ENCODE peak calls at places on chromosomes 13 and 19, in five cellular contexts. One of them, this sample, is unnamed. For H3K4me1, the result is how much of the 10 kb centered on the place peaks cover.

GRCh38 chr19:13931582-13932378 is 6.4 kb downstream of the PODNL1 start:
- DNase-seq in adrenal gland: no peak
- DNase-seq in effector memory CD4-positive, alpha-beta T cell: no peak
- DNase-seq in ascending aorta: no peak
- DNase-seq in stomach: no peak
- DNase-seq in this sample: no peak

GRCh38 chr19:53865918-53866696 is 1.6 kb upstream of the MYADM start:
- DNase-seq in adrenal gland: peak
- DNase-seq in stomach: peak
- DNase-seq in ascending aorta: no peak
- DNase-seq in effector memory CD4-positive, alpha-beta T cell: peak
- DNase-seq in this sample: no peak

GRCh38 chr19:4969772-4970531 is 1.0 kb downstream of the KDM4B start:
- DNase-seq in ascending aorta: no peak
- DNase-seq in adrenal gland: peak
- DNase-seq in effector memory CD4-positive, alpha-beta T cell: no peak
- DNase-seq in stomach: no peak
- DNase-seq in this sample: peak

GRCh38 chr13:110520431-110521295 is 40.9 kb downstream of the RAB20 start:
- DNase-seq in adrenal gland: peak
- DNase-seq in stomach: peak
- DNase-seq in effector memory CD4-positive, alpha-beta T cell: no peak
- DNase-seq in ascending aorta: peak
- DNase-seq in this sample: no peak

GRCh38 chr19:2813235-2814160 is 6.2 kb upstream of the ZNF554 start:
- DNase-seq in stomach: no peak
- DNase-seq in effector memory CD4-positive, alpha-beta T cell: no peak
- DNase-seq in ascending aorta: no peak
- DNase-seq in adrenal gland: no peak
- DNase-seq in this sample: no peak

GRCh38 chr13:99282264-99283231 is 24.4 kb upstream of the GPR18 start:
- DNase-seq in stomach: no peak
- DNase-seq in effector memory CD4-positive, alpha-beta T cell: no peak
- DNase-seq in adrenal gland: no peak
- DNase-seq in ascending aorta: no peak
- DNase-seq in this sample: no peak

GRCh38 chr19:55443045-55443823 is at the start of gene SHISA7:
- DNase-seq in adrenal gland: no peak
- DNase-seq in stomach: no peak
- DNase-seq in effector memory CD4-positive, alpha-beta T cell: no peak
- DNase-seq in ascending aorta: no peak
- DNase-seq in this sample: no peak

GRCh38 chr19:30060872-30061556 is 119.0 kb downstream of the URI1 start:
- DNase-seq in adrenal gland: no peak
- DNase-seq in effector memory CD4-positive, alpha-beta T cell: no peak
- DNase-seq in stomach: no peak
- DNase-seq in ascending aorta: no peak
- DNase-seq in this sample: no peak

GRCh38 chr13:111325146-111325890 is 4.9 kb downstream of the TEX29 start:
- DNase-seq in stomach: no peak
- DNase-seq in ascending aorta: no peak
- DNase-seq in effector memory CD4-positive, alpha-beta T cell: no peak
- DNase-seq in adrenal gland: no peak
- DNase-seq in this sample: no peak

GRCh38 chr19:48752511-48753365 is at the start of gene FUT1:
- DNase-seq in effector memory CD4-positive, alpha-beta T cell: no peak
- DNase-seq in stomach: peak
- DNase-seq in ascending aorta: no peak
- DNase-seq in adrenal gland: peak
- DNase-seq in this sample: no peak

GRCh38 chr19:53621885-53622710 is 9.7 kb upstream of the DPRX start:
- DNase-seq in ascending aorta: no peak
- DNase-seq in adrenal gland: peak
- DNase-seq in stomach: no peak
- DNase-seq in effector memory CD4-positive, alpha-beta T cell: no peak
- DNase-seq in this sample: no peak

GRCh38 chr19:42281175-42282035 is 12.4 kb downstream of the CIC start:
- DNase-seq in adrenal gland: peak
- DNase-seq in effector memory CD4-positive, alpha-beta T cell: no peak
- DNase-seq in stomach: no peak
- DNase-seq in ascending aorta: no peak
- DNase-seq in this sample: no peak

GRCh38 chr13:91922969-91923592 is 524.7 kb downstream of the GPC5 start:
- DNase-seq in adrenal gland: no peak
- DNase-seq in stomach: no peak
- DNase-seq in effector memory CD4-positive, alpha-beta T cell: no peak
- DNase-seq in ascending aorta: no peak
- DNase-seq in this sample: no peak

GRCh38 chr13:87893982-87894527 is 222.9 kb downstream of the SLITRK5 start:
- DNase-seq in adrenal gland: no peak
- DNase-seq in stomach: no peak
- DNase-seq in effector memory CD4-positive, alpha-beta T cell: no peak
- DNase-seq in ascending aorta: no peak
- DNase-seq in this sample: no peak

GRCh38 chr13:27643334-27644158 is 21.9 kb downstream of the POLR1D start:
- DNase-seq in adrenal gland: no peak
- DNase-seq in stomach: no peak
- DNase-seq in effector memory CD4-positive, alpha-beta T cell: no peak
- DNase-seq in ascending aorta: no peak
- DNase-seq in this sample: no peak

GRCh38 chr19:19657397-19657783 is 6.1 kb downstream of the ATP13A1 start:
- DNase-seq in effector memory CD4-positive, alpha-beta T cell: no peak
- DNase-seq in stomach: no peak
- DNase-seq in ascending aorta: no peak
- DNase-seq in adrenal gland: no peak
- DNase-seq in this sample: no peak

DNA sequence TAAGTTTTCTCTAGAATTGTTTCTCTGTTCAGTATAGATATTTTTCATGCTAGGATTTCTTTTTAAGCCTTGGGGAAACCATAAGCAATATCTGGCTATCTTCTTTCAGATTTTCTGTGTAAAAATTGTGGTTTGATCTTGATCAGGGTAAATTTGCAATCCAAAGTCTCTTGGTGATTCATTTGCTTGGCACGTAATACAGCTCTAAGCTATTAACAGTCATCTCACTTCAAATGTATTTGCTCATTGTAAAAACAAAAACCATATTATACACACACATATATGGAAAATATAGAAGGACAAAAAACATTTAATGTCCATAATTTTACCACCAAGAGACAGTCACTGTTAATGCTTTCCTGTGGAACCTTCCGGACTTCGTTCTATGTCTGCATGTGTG is 191.0 kb downstream of the SHISA2 start:
- DNase-seq in adrenal gland: no peak
- DNase-seq in stomach: no peak
- DNase-seq in effector memory CD4-positive, alpha-beta T cell: no peak
- DNase-seq in ascending aorta: no peak
- DNase-seq in this sample: no peak
- H3K4me1 ChIP-seq in adrenal gland: under half
- H3K4me1 ChIP-seq in stomach: under half
- H3K4me1 ChIP-seq in effector memory CD4-positive, alpha-beta T cell: under half
- H3K4me1 ChIP-seq in ascending aorta: under half
- H3K4me1 ChIP-seq in this sample: under half

GRCh38 chr13:21054313-21054712 is 7.1 kb downstream of the LATS2 start:
- DNase-seq in ascending aorta: no peak
- DNase-seq in adrenal gland: no peak
- DNase-seq in stomach: no peak
- DNase-seq in effector memory CD4-positive, alpha-beta T cell: no peak
- DNase-seq in this sample: no peak
- H3K4me1 ChIP-seq in ascending aorta: under half
- H3K4me1 ChIP-seq in adrenal gland: under half
- H3K4me1 ChIP-seq in stomach: half or more
- H3K4me1 ChIP-seq in effector memory CD4-positive, alpha-beta T cell: under half
- H3K4me1 ChIP-seq in this sample: under half

GRCh38 chr13:48186722-48187121 is 46.3 kb upstream of the ITM2B start:
- DNase-seq in stomach: no peak
- DNase-seq in adrenal gland: no peak
- DNase-seq in ascending aorta: no peak
- DNase-seq in effector memory CD4-positive, alpha-beta T cell: no peak
- DNase-seq in this sample: no peak
- H3K4me1 ChIP-seq in stomach: under half
- H3K4me1 ChIP-seq in adrenal gland: under half
- H3K4me1 ChIP-seq in ascending aorta: under half
- H3K4me1 ChIP-seq in effector memory CD4-positive, alpha-beta T cell: under half
- H3K4me1 ChIP-seq in this sample: under half

GRCh38 chr13:43545317-43545874 is 241.4 kb downstream of the ENOX1 start:
- DNase-seq in effector memory CD4-positive, alpha-beta T cell: no peak
- DNase-seq in adrenal gland: peak
- DNase-seq in ascending aorta: no peak
- DNase-seq in stomach: no peak
- DNase-seq in this sample: no peak

GRCh38 chr13:43543331-43543730 is 243.4 kb downstream of the ENOX1 start:
- DNase-seq in effector memory CD4-positive, alpha-beta T cell: no peak
- DNase-seq in adrenal gland: no peak
- DNase-seq in stomach: no peak
- DNase-seq in ascending aorta: no peak
- DNase-seq in this sample: no peak

GRCh38 chr13:43544011-43544410 is 242.8 kb downstream of the ENOX1 start:
- DNase-seq in adrenal gland: peak
- DNase-seq in effector memory CD4-positive, alpha-beta T cell: no peak
- DNase-seq in stomach: no peak
- DNase-seq in ascending aorta: no peak
- DNase-seq in this sample: no peak

GRCh38 chr13:43546260-43546659 is 240.5 kb downstream of the ENOX1 start:
- DNase-seq in ascending aorta: no peak
- DNase-seq in stomach: no peak
- DNase-seq in effector memory CD4-positive, alpha-beta T cell: no peak
- DNase-seq in adrenal gland: peak
- DNase-seq in this sample: no peak

DNA sequence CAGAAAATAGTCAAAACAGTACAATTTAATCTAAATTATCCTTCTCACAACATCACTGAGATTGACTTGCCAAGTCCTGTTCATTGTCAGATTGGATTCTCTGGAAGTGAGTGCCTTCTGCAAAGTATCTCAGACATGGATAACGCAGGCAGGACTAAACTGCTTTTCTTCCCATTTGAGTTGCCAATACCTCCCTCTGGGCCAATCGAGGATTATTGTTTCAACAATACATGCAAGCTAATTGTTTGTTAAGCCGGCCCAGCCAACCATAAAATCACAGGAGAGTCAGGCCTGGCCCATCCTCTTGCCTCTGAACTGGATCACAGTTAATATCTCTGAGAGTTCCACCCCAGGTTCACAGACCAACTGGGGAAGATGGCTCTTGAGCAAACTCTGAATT is 240.0 kb downstream of the ENOX1 start:
- DNase-seq in stomach: no peak
- DNase-seq in ascending aorta: no peak
- DNase-seq in adrenal gland: no peak
- DNase-seq in effector memory CD4-positive, alpha-beta T cell: no peak
- DNase-seq in this sample: no peak
- H3K4me1 ChIP-seq in stomach: under half
- H3K4me1 ChIP-seq in ascending aorta: under half
- H3K4me1 ChIP-seq in adrenal gland: under half
- H3K4me1 ChIP-seq in effector memory CD4-positive, alpha-beta T cell: under half
- H3K4me1 ChIP-seq in this sample: under half

GRCh38 chr13:73168993-73169401 is 110.2 kb downstream of the KLF5 start:
- DNase-seq in ascending aorta: no peak
- DNase-seq in effector memory CD4-positive, alpha-beta T cell: no peak
- DNase-seq in stomach: peak
- DNase-seq in adrenal gland: no peak
- DNase-seq in this sample: no peak

GRCh38 chr13:73168226-73168992 is 109.6 kb downstream of the KLF5 start:
- DNase-seq in effector memory CD4-positive, alpha-beta T cell: no peak
- DNase-seq in adrenal gland: no peak
- DNase-seq in ascending aorta: no peak
- DNase-seq in stomach: no peak
- DNase-seq in this sample: no peak

GRCh38 chr13:73167046-73167820 is 108.4 kb downstream of the KLF5 start:
- DNase-seq in stomach: no peak
- DNase-seq in ascending aorta: no peak
- DNase-seq in adrenal gland: no peak
- DNase-seq in effector memory CD4-positive, alpha-beta T cell: no peak
- DNase-seq in this sample: no peak

GRCh38 chr13:73162912-73163911 is 104.4 kb downstream of the KLF5 start:
- DNase-seq in stomach: no peak
- DNase-seq in ascending aorta: no peak
- DNase-seq in effector memory CD4-positive, alpha-beta T cell: no peak
- DNase-seq in adrenal gland: no peak
- DNase-seq in this sample: no peak

DNA sequence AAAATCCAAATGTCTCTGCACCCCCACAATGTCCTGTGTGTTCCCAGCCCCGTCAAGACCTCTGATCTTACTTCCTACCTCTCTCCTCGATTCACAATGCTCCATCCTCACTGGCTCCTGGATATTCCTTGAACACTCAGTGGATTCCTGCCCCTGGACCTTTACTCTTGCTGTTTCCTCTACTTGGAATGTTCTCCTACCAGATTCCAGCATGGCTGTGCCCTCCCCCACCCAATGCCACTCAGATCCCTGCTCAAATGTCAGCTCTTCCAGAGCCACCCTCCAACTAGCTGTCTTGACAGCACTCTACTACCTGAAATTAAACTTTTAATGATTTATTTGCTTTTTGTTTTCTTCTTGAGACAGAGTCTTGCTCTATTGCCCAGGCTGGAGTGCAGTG is 107.4 kb downstream of the KLF5 start:
- DNase-seq in adrenal gland: no peak
- DNase-seq in ascending aorta: no peak
- DNase-seq in effector memory CD4-positive, alpha-beta T cell: no peak
- DNase-seq in stomach: no peak
- DNase-seq in this sample: no peak
- H3K4me1 ChIP-seq in adrenal gland: under half
- H3K4me1 ChIP-seq in ascending aorta: under half
- H3K4me1 ChIP-seq in effector memory CD4-positive, alpha-beta T cell: under half
- H3K4me1 ChIP-seq in stomach: under half
- H3K4me1 ChIP-seq in this sample: under half